ENCODE peak calls at places on chromosomes 1 and 21, in seven cellular contexts. T is mammary epithelial cell, E is tibial artery, Y is tibial nerve, H is cardiac muscle cell, M is breast epithelium, O is right lobe of liver. A is an unnamed sample.

GRCh38 chr1:19057784-19058475 is 101.5 kb upstream of the IFFO2 start:
- DNase-seq in Y (no peak), T (no peak), O (no peak), H (no peak), M (no peak), E (no peak), A (no peak)

GRCh38 chr1:85734961-85735360 is 26.7 kb upstream of the ZNHIT6 start:
- DNase-seq in O (no peak), Y (no peak), H (no peak), E (no peak), T (no peak), M (no peak), A (no peak)

GRCh38 chr1:165747632-165748452 is 20.8 kb downstream of the TMCO1 start:
- DNase-seq in O (no peak), E (no peak), Y (no peak), T (no peak), H (no peak), M (no peak), A (no peak)

GRCh38 chr1:248793592-248793991 is 32.1 kb downstream of the SH3BP5L start:
- DNase-seq in M (no peak), Y (no peak), T (no peak), O (no peak), E (no peak), H (no peak), A (no peak)

GRCh38 chr1:177131723-177132122 is 32.8 kb downstream of the ASTN1 start:
- DNase-seq in E (no peak), Y (no peak), T (no peak), O (no peak), M (no peak), H (no peak), A (no peak)

GRCh38 chr1:217747156-217747769 is 116.1 kb downstream of the SPATA17 start:
- DNase-seq in H (peak; percentile 43), T (peak; percentile 14), E (no peak), O (no peak), Y (no peak), M (no peak), A (no peak)

GRCh38 chr1:165544996-165545395 is 1.2 kb downstream of the LRRC52 start:
- DNase-seq in H (no peak), Y (no peak), E (no peak), O (no peak), T (no peak), M (no peak), A (no peak)

GRCh38 chr1:27166351-27166802 is 11.5 kb upstream of the SLC9A1 start:
- DNase-seq in O (no peak), E (no peak), H (no peak), T (peak; percentile 70), M (no peak), Y (no peak), A (no peak)

GRCh38 chr1:156465747-156466365 is 34.7 kb downstream of the MEF2D start:
- DNase-seq in T (no peak), M (peak; percentile 42), O (no peak), E (no peak), H (no peak), Y (no peak), A (no peak)

GRCh38 chr1:211606914-211607751 is 28.2 kb upstream of the SLC30A1 start:
- DNase-seq in E (no peak), Y (no peak), M (no peak), O (no peak), H (no peak), T (no peak), A (no peak)

GRCh38 chr21:42527489-42528158 is 14.0 kb downstream of the SLC37A1 start:
- DNase-seq in Y (no peak), M (no peak), H (no peak), T (no peak), O (no peak), E (no peak), A (no peak)

GRCh38 chr1:226708342-226708780 is 30.7 kb downstream of the ITPKB start:
- DNase-seq in T (peak; percentile 91), Y (peak; percentile 61), O (no peak), E (peak; percentile 68), H (no peak), M (no peak), A (no peak)

GRCh38 chr1:244022301-244022700 is 28.8 kb upstream of the ZBTB18 start:
- DNase-seq in Y (no peak), O (no peak), T (peak; percentile 30), H (no peak), M (no peak), E (no peak), A (no peak)

GRCh38 chr1:155531624-155532023 is 31.0 kb downstream of the ASH1L start:
- DNase-seq in E (no peak), T (no peak), M (no peak), O (no peak), H (no peak), Y (no peak), A (no peak)

GRCh38 chr1:40735234-40735633 is 43.7 kb downstream of the NFYC start:
- DNase-seq in Y (no peak), M (no peak), T (no peak), H (no peak), E (no peak), O (no peak), A (no peak)

GRCh38 chr1:16018749-16019515 is 1.1 kb upstream of the HSPB7 start:
- DNase-seq in Y (no peak), M (no peak), H (no peak), T (no peak), E (no peak), O (no peak), A (no peak)

GRCh38 chr1:38783659-38784229 is 75.8 kb downstream of the RRAGC start:
- DNase-seq in M (no peak), Y (no peak), O (no peak), E (no peak), T (no peak), H (no peak), A (no peak)

GRCh38 chr21:45818904-45819285 is 162.7 kb upstream of the COL6A1 start:
- DNase-seq in Y (no peak), E (no peak), T (peak; percentile 78), O (peak; percentile 60), M (peak; percentile 48), H (no peak), A (no peak)

GRCh38 chr1:29708818-29709710 is 472.7 kb downstream of the PTPRU start:
- DNase-seq in T (peak; percentile 86), O (no peak), M (no peak), E (no peak), H (no peak), Y (no peak), A (no peak)

GRCh38 chr1:80994934-80995333 is 805.8 kb upstream of the ADGRL2 start:
- DNase-seq in T (no peak), E (no peak), M (no peak), Y (no peak), H (no peak), O (no peak), A (no peak)

GRCh38 chr1:228345201-228345930 is 61.3 kb downstream of the TRIM11 start:
- DNase-seq in M (peak; percentile 51), Y (no peak), T (no peak), O (peak; percentile 6), H (no peak), E (peak; percentile 17), A (no peak)

GRCh38 chr1:214327519-214327918 is 46.6 kb downstream of the SMYD2 start:
- DNase-seq in Y (no peak), O (no peak), H (peak; percentile 90), T (no peak), M (no peak), E (no peak), A (no peak)
- H3K27ac ChIP-seq in Y (no peak overlapping the region), O (no peak overlapping the region), H (peak overlapping the region; percentile 82), T (no peak overlapping the region), M (no peak overlapping the region), E (no peak overlapping the region), A (no peak overlapping the region)

DNA sequence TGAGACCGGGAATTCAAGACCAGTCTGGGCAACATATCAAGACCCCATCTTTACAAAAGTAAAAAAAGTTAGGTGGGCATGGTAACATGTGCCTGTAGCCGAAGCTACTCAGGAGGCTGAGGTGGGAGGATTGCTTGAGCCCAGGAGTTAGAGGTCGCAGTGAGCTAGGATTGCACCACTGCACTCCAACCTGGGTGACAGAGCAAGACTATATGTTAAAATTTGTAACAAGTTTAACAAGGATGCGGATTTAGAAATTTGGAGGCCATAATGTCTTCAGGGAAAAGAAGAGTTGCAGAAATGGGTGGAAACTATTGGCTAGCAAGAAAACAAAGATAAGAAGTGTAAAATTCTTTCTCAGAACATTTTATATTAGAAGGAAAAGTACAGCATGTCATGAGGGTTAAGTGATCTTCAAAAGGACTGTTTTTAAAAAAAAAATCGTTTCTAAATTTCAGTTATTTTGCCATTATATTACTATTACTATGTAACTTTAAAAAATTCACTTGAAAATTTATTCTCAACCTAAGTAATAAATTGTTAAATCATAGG is 17.6 kb downstream of the SOAT1 start:
- DNase-seq in E (no peak), H (no peak), O (no peak), T (no peak), M (no peak), Y (no peak), A (no peak)
- H3K27ac ChIP-seq in E (no peak overlapping the region), H (no peak overlapping the region), O (no peak overlapping the region), T (peak overlapping the region; percentile 95), M (no peak overlapping the region), Y (no peak overlapping the region), A (no peak overlapping the region)

DNA sequence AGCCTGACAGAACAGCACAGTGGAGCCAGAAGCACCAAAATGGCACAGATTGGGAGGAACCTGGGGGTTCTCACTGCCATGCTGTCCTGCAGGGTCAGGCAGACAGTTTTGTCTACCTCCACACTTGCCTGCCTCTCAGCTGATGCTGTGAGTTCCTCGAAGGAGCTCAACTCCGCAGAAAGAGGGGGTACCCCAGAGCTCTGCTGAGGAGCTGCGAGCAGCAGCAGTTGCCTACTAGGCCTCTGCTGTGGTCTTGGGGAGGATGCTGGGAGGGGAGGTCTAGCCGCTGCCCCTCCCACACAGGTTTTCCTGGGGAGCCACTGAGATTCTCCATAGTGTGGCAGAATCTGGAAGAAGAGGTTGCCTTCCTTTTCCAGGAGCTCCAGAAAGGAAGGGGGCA is 192.5 kb downstream of the FOXD2 start:
- DNase-seq in Y (no peak), E (peak; percentile 2), M (no peak), H (no peak), O (no peak), T (no peak), A (no peak)
- H3K27ac ChIP-seq in Y (no peak overlapping the region), E (no peak overlapping the region), M (no peak overlapping the region), H (no peak overlapping the region), O (no peak overlapping the region), T (no peak overlapping the region), A (no peak overlapping the region)

GRCh38 chr1:203835476-203835875 is 25.9 kb upstream of the SNRPE start:
- DNase-seq in M (no peak), H (no peak), O (no peak), E (no peak), T (no peak), Y (no peak), A (no peak)

GRCh38 chr1:203842559-203842876 is 18.9 kb upstream of the SNRPE start:
- DNase-seq in O (no peak), T (no peak), E (no peak), H (no peak), M (no peak), Y (no peak), A (no peak)

GRCh38 chr1:203840208-203840808 is 21.1 kb upstream of the SNRPE start:
- DNase-seq in E (no peak), M (no peak), Y (no peak), T (no peak), O (no peak), H (no peak), A (no peak)

DNA sequence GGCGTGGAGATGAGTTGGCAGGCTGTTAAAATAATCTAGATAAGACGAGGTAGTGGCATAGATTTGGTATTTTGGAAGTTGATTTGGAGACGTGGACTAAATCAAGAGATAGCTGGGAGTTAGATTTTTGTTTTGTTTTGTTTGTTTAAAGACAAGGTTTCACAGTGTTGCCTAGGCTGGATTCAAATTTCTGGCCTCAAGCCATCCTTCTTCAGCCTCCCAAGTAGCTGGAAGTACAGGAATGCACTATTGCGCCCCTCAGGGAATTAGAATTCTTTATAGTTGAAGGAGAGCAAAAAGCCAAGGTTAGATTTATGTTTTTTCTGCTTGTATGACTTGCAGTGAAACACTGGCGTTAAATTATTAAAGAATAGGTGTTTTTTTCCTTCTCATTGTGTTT is 22.3 kb upstream of the SNRPE start:
- DNase-seq in M (no peak), Y (no peak), H (no peak), O (no peak), T (no peak), E (no peak), A (no peak)
- H3K27ac ChIP-seq in M (no peak overlapping the region), Y (no peak overlapping the region), H (no peak overlapping the region), O (no peak overlapping the region), T (no peak overlapping the region), E (peak overlapping the region; percentile 17), A (no peak overlapping the region)

A was measured in substantia nigra.